ENCODE peak calls at places on chromosomes 7 and 10, in seven cellular contexts. U is upper lobe of right lung, A is lower leg skin, O is prostate gland, I is coronary artery, B is epithelial cell of esophagus, Z is bronchial epithelial cell. M is an unnamed sample.

GRCh38 chr7:133931053-133931452 is 196.1 kb upstream of the LRGUK start:
- DNase-seq in U (no peak), A (no peak), O (no peak), I (no peak), B (peak), Z (peak), M (no peak)

GRCh38 chr10:130575756-130576285 is 439.6 kb downstream of the GLRX3 start:
- DNase-seq in U (no peak), A (no peak), O (no peak), I (no peak), B (no peak), Z (no peak), M (no peak)

GRCh38 chr7:113794573-113794972 is 124.2 kb downstream of the PPP1R3A start:
- DNase-seq in U (no peak), A (no peak), O (no peak), I (no peak), B (no peak), Z (no peak), M (no peak)

GRCh38 chr7:106329408-106329807 is 44.6 kb upstream of the NAMPT start:
- DNase-seq in U (no peak), A (no peak), O (no peak), I (no peak), B (no peak), Z (peak), M (no peak)

GRCh38 chr7:125934539-125934938 is 1004.9 kb upstream of the POT1 start:
- DNase-seq in U (no peak), A (peak), O (no peak), I (no peak), B (peak), Z (peak), M (no peak)

GRCh38 chr10:17428616-17429097 is 25.7 kb downstream of the ST8SIA6 start:
- DNase-seq in U (no peak), A (no peak), O (no peak), I (no peak), B (no peak), Z (no peak), M (no peak)

GRCh38 chr7:49294611-49295010 is 370.3 kb downstream of the CDC14C start:
- DNase-seq in U (no peak), A (no peak), O (no peak), I (no peak), B (peak), Z (peak), M (no peak)

GRCh38 chr10:126014309-126014708 is 117.9 kb downstream of the FANK1 start:
- DNase-seq in U (no peak), A (no peak), O (no peak), I (no peak), B (peak), Z (peak), M (no peak)

GRCh38 chr7:69568266-69568665 is 30.0 kb upstream of the AUTS2 start:
- DNase-seq in U (no peak), A (peak), O (no peak), I (no peak), B (peak), Z (peak), M (no peak)

GRCh38 chr10:111098679-111099437 is 22.0 kb downstream of the ADRA2A start:
- DNase-seq in U (peak), A (no peak), O (no peak), I (no peak), B (peak), Z (peak), M (no peak)

GRCh38 chr7:40808409-40808942 is 673.7 kb downstream of the SUGCT start:
- DNase-seq in U (no peak), A (no peak), O (no peak), I (peak), B (peak), Z (peak), M (no peak)

GRCh38 chr7:21318190-21318915 is 109.5 kb upstream of the SP4 start:
- DNase-seq in U (no peak), A (no peak), O (no peak), I (no peak), B (peak), Z (peak), M (peak)

GRCh38 chr10:119208553-119208940 is 1.2 kb downstream of the GRK5 start:
- DNase-seq in U (no peak), A (no peak), O (no peak), I (no peak), B (peak), Z (peak), M (no peak)

GRCh38 chr7:47535033-47535703 is 46.7 kb downstream of the TNS3 start:
- DNase-seq in U (no peak), A (no peak), O (no peak), I (peak), B (no peak), Z (no peak), M (peak)

GRCh38 chr10:34121125-34121973 is 693.7 kb downstream of the PARD3 start:
- DNase-seq in U (no peak), A (no peak), O (no peak), I (no peak), B (no peak), Z (no peak), M (no peak)

GRCh38 chr10:131436467-131436866 is 124.9 kb upstream of the TCERG1L start:
- DNase-seq in U (no peak), A (no peak), O (no peak), I (no peak), B (no peak), Z (no peak), M (no peak)

GRCh38 chr7:133545613-133546012 is 292.7 kb downstream of the EXOC4 start:
- DNase-seq in U (no peak), A (no peak), O (no peak), I (no peak), B (peak), Z (peak), M (no peak)

GRCh38 chr7:134370135-134370534 is 53.4 kb upstream of the SLC35B4 start:
- DNase-seq in U (no peak), A (no peak), O (no peak), I (no peak), B (no peak), Z (peak), M (no peak)

GRCh38 chr10:73931767-73932624 is 21.1 kb downstream of the PLAU start:
- DNase-seq in U (peak), A (no peak), O (peak), I (no peak), B (peak), Z (peak), M (no peak)

GRCh38 chr10:1663226-1663625 is 74.1 kb downstream of the ADARB2 start:
- DNase-seq in U (no peak), A (no peak), O (no peak), I (no peak), B (no peak), Z (no peak), M (no peak)

GRCh38 chr10:99531026-99531695 is 1.6 kb upstream of the NKX2-3 start:
- DNase-seq in U (no peak), A (no peak), O (no peak), I (no peak), B (no peak), Z (no peak), M (no peak)

GRCh38 chr7:141217938-141218337 is 144.1 kb downstream of the TMEM178B start:
- DNase-seq in U (no peak), A (no peak), O (no peak), I (no peak), B (no peak), Z (no peak), M (no peak)

GRCh38 chr7:26365077-26365896 is 73.6 kb downstream of the SNX10 start:
- DNase-seq in U (no peak), A (peak), O (peak), I (no peak), B (peak), Z (peak), M (peak)

GRCh38 chr10:47298730-47299129 is 1.3 kb upstream of the GDF10 start:
- DNase-seq in U (no peak), A (no peak), O (no peak), I (no peak), B (no peak), Z (no peak), M (no peak)

GRCh38 chr10:47297796-47298540 is 2.0 kb upstream of the GDF10 start:
- DNase-seq in U (peak), A (no peak), O (no peak), I (no peak), B (no peak), Z (no peak), M (no peak)

GRCh38 chr10:47299989-47300931 is at the start of gene GDF10:
- DNase-seq in U (no peak), A (no peak), O (no peak), I (no peak), B (no peak), Z (no peak), M (no peak)

GRCh38 chr10:47301833-47302232 is 1.8 kb downstream of the GDF10 start:
- DNase-seq in U (no peak), A (no peak), O (no peak), I (no peak), B (no peak), Z (no peak), M (no peak)

GRCh38 chr10:47299611-47299988 is 397 bp upstream of the GDF10 start:
- DNase-seq in U (no peak), A (no peak), O (no peak), I (no peak), B (no peak), Z (no peak), M (no peak)
- H3K4me3 ChIP-seq in U (peak), A (peak), O (peak), I (peak), B (no peak), Z (no peak), M (no peak)

DNA sequence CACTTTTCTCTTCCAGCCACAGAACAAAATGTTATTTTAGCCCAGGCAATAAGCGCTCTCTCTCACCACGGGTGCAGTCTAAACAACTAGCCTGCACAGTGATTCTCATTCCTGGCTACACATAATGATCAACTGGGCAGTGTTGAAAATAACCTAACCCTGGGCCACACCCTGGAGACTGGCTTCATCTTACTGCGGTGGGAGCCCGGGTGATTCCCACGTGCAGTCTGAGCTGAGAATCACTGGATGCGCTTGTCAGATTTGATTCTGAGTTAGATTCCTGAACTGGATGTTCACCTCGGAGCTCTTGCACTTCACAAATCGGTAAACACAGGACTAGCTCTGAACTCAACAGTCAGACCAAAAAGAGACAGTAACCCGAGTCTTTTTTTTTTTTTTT is 14.9 kb downstream of the ZC3HAV1 start:
- DNase-seq in U (no peak), A (no peak), O (no peak), I (no peak), B (no peak), Z (no peak), M (no peak)
- H3K4me3 ChIP-seq in U (peak), A (no peak), O (no peak), I (no peak), B (no peak), Z (no peak), M (no peak)

GRCh38 chr10:71395621-71396020 is 1.1 kb upstream of the CDH23 start:
- DNase-seq in U (no peak), A (no peak), O (no peak), I (peak), B (no peak), Z (no peak), M (no peak)

GRCh38 chr10:71396084-71396713 is 521 bp upstream of the CDH23 start:
- DNase-seq in U (peak), A (no peak), O (peak), I (peak), B (peak), Z (no peak), M (peak)

GRCh38 chr10:71396714-71397339 is at the start of gene CDH23:
- DNase-seq in U (peak), A (no peak), O (peak), I (peak), B (no peak), Z (no peak), M (peak)

GRCh38 chr10:71398991-71399375 is 2.3 kb downstream of the CDH23 start:
- DNase-seq in U (peak), A (no peak), O (no peak), I (peak), B (peak), Z (peak), M (no peak)

DNA sequence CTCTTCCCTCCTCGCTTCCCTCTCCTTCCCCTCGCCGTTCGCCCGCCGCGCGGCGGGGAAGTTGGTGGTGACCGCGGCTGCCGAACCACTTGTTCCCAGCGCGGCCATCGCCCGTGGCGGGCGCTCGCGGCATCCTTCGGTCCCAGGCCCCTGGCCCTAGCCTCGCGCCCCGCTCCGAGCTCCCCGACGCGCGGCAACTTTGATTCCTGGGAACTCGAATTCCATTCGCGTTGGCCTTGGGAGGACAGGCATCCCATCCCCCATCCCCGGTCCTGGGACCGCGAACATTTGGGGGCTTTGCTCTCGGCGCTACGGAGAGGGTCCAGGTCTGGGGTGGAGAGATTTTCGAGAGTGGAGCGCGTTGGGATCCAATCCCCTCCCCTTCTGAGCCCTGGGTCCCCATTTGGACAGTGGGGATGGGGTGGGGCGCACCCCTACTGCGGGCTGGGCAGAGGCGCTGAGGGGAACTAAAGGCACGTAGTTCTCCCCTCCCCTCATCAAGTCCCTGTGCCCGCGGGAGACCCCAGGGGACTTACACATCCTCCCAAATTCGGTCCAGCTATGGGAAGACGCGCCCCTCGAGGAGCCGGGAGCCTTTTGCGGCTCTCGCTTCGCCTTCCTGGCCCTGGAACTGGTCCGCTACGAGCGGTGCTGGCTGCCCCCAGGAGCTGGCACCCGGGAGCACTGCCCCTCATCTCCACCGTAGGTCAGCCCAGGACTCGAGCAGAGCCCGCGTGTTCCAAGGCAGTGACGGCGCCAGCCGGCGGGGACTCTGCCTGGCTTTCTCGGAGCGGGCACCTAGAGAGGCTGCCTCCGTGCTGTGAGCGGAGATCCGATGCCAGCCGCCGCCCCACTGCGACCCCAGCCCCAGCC is 856 bp downstream of the CDH23 start:
- DNase-seq in U (peak), A (no peak), O (no peak), I (peak), B (no peak), Z (no peak), M (peak)
- H3K4me3 ChIP-seq in U (peak), A (no peak), O (peak), I (peak), B (no peak), Z (no peak), M (peak)

GRCh38 chr10:75396861-75397570 is 4.5 kb downstream of the ZNF503 start:
- DNase-seq in U (peak), A (no peak), O (peak), I (no peak), B (peak), Z (no peak), M (no peak)

GRCh38 chr10:75397571-75397921 is 4.0 kb downstream of the ZNF503 start:
- DNase-seq in U (no peak), A (no peak), O (peak), I (no peak), B (peak), Z (no peak), M (no peak)

GRCh38 chr10:75398630-75399460 is 2.7 kb downstream of the ZNF503 start:
- DNase-seq in U (peak), A (no peak), O (peak), I (no peak), B (peak), Z (no peak), M (no peak)

GRCh38 chr10:75399461-75400162 is 2.0 kb downstream of the ZNF503 start:
- DNase-seq in U (peak), A (peak), O (peak), I (no peak), B (peak), Z (no peak), M (peak)

GRCh38 chr10:75398238-75398629 is 3.3 kb downstream of the ZNF503 start:
- DNase-seq in U (no peak), A (no peak), O (no peak), I (no peak), B (peak), Z (no peak), M (no peak)
- H3K4me3 ChIP-seq in U (peak), A (no peak), O (peak), I (peak), B (peak), Z (peak), M (no peak)

GRCh38 chr10:14686356-14686755 is 88.3 kb downstream of the FAM107B start:
- DNase-seq in U (no peak), A (no peak), O (no peak), I (no peak), B (peak), Z (peak), M (no peak)

GRCh38 chr10:14687340-14687739 is 87.4 kb downstream of the FAM107B start:
- DNase-seq in U (no peak), A (no peak), O (no peak), I (no peak), B (no peak), Z (no peak), M (no peak)

GRCh38 chr10:14681802-14682201 is 92.9 kb downstream of the FAM107B start:
- DNase-seq in U (no peak), A (no peak), O (no peak), I (no peak), B (no peak), Z (no peak), M (no peak)

GRCh38 chr10:14683246-14683645 is 91.5 kb downstream of the FAM107B start:
- DNase-seq in U (no peak), A (no peak), O (no peak), I (no peak), B (peak), Z (no peak), M (no peak)

DNA sequence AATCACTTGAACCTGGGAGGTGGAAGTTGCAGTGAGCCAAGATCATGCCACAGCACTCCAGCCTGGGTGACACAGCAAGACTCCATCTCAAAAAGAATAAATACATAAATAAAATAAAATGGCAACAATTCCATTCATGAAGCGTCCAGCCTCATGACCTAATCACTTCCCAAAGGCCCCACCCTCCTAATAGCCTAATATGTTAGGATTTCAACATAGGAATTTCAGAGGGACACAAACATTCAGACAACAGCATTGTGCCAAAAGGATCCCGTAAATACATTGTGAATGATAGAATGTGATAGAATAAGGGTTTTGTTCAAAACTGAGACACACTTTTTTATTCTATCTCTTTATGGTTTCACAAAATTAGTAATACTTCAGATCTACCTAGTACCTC is 90.3 kb downstream of the FAM107B start:
- DNase-seq in U (no peak), A (no peak), O (no peak), I (no peak), B (no peak), Z (no peak), M (no peak)
- H3K4me3 ChIP-seq in U (no peak), A (no peak), O (no peak), I (no peak), B (no peak), Z (no peak), M (no peak)

GRCh38 chr7:3260425-3260762 is 40.7 kb upstream of the SDK1 start:
- DNase-seq in U (no peak), A (no peak), O (no peak), I (no peak), B (no peak), Z (no peak), M (no peak)

GRCh38 chr7:3264693-3265339 is 36.2 kb upstream of the SDK1 start:
- DNase-seq in U (no peak), A (no peak), O (no peak), I (no peak), B (no peak), Z (no peak), M (no peak)

GRCh38 chr7:3254718-3255117 is 46.3 kb upstream of the SDK1 start:
- DNase-seq in U (no peak), A (no peak), O (no peak), I (no peak), B (no peak), Z (no peak), M (no peak)

GRCh38 chr7:3265388-3265787 is 35.7 kb upstream of the SDK1 start:
- DNase-seq in U (no peak), A (no peak), O (no peak), I (no peak), B (no peak), Z (no peak), M (no peak)

DNA sequence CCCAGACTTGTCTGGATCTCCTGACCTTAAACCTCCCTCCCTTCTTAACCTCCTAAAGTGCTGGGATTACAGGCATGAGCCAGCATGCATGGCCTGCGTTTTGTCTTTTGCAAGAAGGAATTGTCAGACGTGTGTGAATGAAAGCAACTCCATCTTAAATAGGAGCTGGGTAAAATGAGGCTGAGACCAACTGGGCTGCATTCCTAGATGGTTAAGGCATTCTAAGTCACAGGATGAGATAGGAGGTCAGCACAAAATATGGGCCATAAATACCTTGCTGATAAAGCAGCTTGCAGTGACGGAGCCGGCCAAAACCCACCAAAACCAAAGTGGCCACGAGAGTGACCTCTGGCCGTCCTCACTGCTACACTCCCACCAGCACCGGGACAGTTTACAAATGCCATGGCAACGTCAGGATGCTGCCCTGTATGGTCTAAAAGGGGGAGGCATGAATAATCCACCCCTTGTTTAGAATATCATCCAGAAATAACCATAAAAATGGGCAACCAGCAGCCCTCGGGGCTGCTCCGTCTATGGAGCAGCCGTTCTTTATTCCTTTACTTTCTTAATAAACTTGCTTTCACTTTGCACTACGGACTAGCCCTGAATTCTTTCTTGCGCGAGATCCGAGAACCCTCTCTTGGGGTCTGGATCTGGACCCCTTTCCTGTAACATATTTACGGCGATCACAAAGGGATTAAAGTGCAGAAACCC is 41.2 kb upstream of the SDK1 start:
- DNase-seq in U (no peak), A (no peak), O (no peak), I (no peak), B (no peak), Z (no peak), M (no peak)
- H3K4me3 ChIP-seq in U (peak), A (no peak), O (peak), I (peak), B (no peak), Z (no peak), M (peak)